ENCODE peak calls at places on chromosomes 6 and 20, in four cellular contexts. One of them, this sample, is unnamed.

GRCh38 chr20:51481311-51481997 is 61.1 kb downstream of the NFATC2 start:
- DNase-seq in PC-3: no peak
- DNase-seq in D341Med: no peak
- DNase-seq in stomach: no peak
- DNase-seq in this sample: no peak

GRCh38 chr20:38676576-38676975 is 47.7 kb upstream of the SLC32A1 start:
- DNase-seq in PC-3: no peak
- DNase-seq in D341Med: no peak
- DNase-seq in stomach: no peak
- DNase-seq in this sample: no peak

GRCh38 chr20:58286729-58287128 is 22.8 kb upstream of the RAB22A start:
- DNase-seq in PC-3: no peak
- DNase-seq in D341Med: no peak
- DNase-seq in stomach: no peak
- DNase-seq in this sample: no peak

GRCh38 chr6:135221042-135221441 is 39.9 kb downstream of the MYB start:
- DNase-seq in PC-3: no peak
- DNase-seq in D341Med: no peak
- DNase-seq in stomach: no peak
- DNase-seq in this sample: no peak

GRCh38 chr6:17138033-17138432 is 36.2 kb downstream of the STMND1 start:
- DNase-seq in PC-3: no peak
- DNase-seq in D341Med: no peak
- DNase-seq in stomach: no peak
- DNase-seq in this sample: no peak

GRCh38 chr6:5501837-5502236 is 240.5 kb downstream of the FARS2 start:
- DNase-seq in PC-3: no peak
- DNase-seq in D341Med: no peak
- DNase-seq in stomach: no peak
- DNase-seq in this sample: no peak

GRCh38 chr20:58481541-58482021 is 33.6 kb downstream of the APCDD1L start:
- DNase-seq in PC-3: peak; percentile 86
- DNase-seq in D341Med: peak; percentile 91
- DNase-seq in stomach: peak; percentile 42
- DNase-seq in this sample: peak; percentile 29

GRCh38 chr6:138593100-138593877 is 94.0 kb upstream of the NHSL1 start:
- DNase-seq in PC-3: peak; percentile 87
- DNase-seq in D341Med: no peak
- DNase-seq in stomach: peak; percentile 30
- DNase-seq in this sample: peak; percentile 93

GRCh38 chr6:16521528-16521927 is 239.7 kb downstream of the ATXN1 start:
- DNase-seq in PC-3: no peak
- DNase-seq in D341Med: no peak
- DNase-seq in stomach: no peak
- DNase-seq in this sample: no peak

GRCh38 chr20:64168381-64169088 is 4.3 kb downstream of the MYT1 start:
- DNase-seq in PC-3: no peak
- DNase-seq in D341Med: peak; percentile 73
- DNase-seq in stomach: no peak
- DNase-seq in this sample: no peak

GRCh38 chr6:7402746-7403145 is 13.1 kb downstream of the RIOK1 start:
- DNase-seq in PC-3: no peak
- DNase-seq in D341Med: no peak
- DNase-seq in stomach: no peak
- DNase-seq in this sample: no peak

GRCh38 chr6:44177691-44178423 is 19.2 kb downstream of the CAPN11 start:
- DNase-seq in PC-3: no peak
- DNase-seq in D341Med: no peak
- DNase-seq in stomach: no peak
- DNase-seq in this sample: peak; percentile 56

GRCh38 chr20:38877483-38877882 is 48.7 kb upstream of the FAM83D start:
- DNase-seq in PC-3: no peak
- DNase-seq in D341Med: no peak
- DNase-seq in stomach: no peak
- DNase-seq in this sample: no peak

GRCh38 chr6:109939654-109940053 is 38.5 kb upstream of the GPR6 start:
- DNase-seq in PC-3: peak; percentile 60
- DNase-seq in D341Med: no peak
- DNase-seq in stomach: no peak
- DNase-seq in this sample: peak; percentile 17

GRCh38 chr20:48197034-48197433 is 411.8 kb upstream of the SULF2 start:
- DNase-seq in PC-3: no peak
- DNase-seq in D341Med: peak; percentile 50
- DNase-seq in stomach: no peak
- DNase-seq in this sample: no peak

GRCh38 chr20:51354769-51355319 is 187.7 kb downstream of the NFATC2 start:
- DNase-seq in PC-3: peak; percentile 98
- DNase-seq in D341Med: no peak
- DNase-seq in stomach: no peak
- DNase-seq in this sample: no peak

GRCh38 chr20:39822667-39823066 is 860.5 kb downstream of the DHX35 start:
- DNase-seq in PC-3: no peak
- DNase-seq in D341Med: no peak
- DNase-seq in stomach: no peak
- DNase-seq in this sample: peak; percentile 46

GRCh38 chr6:35061651-35062410 is 79.3 kb downstream of the TCP11 start:
- DNase-seq in PC-3: no peak
- DNase-seq in D341Med: no peak
- DNase-seq in stomach: no peak
- DNase-seq in this sample: no peak

GRCh38 chr6:80974579-80974978 is 777.9 kb downstream of the TENT5A start:
- DNase-seq in PC-3: no peak
- DNase-seq in D341Med: no peak
- DNase-seq in stomach: no peak
- DNase-seq in this sample: no peak

GRCh38 chr6:170385506-170385905 is 78.9 kb downstream of the FAM120B start:
- DNase-seq in PC-3: no peak
- DNase-seq in D341Med: no peak
- DNase-seq in stomach: no peak
- DNase-seq in this sample: no peak

GRCh38 chr6:169884158-169884557 is 132.7 kb downstream of the ERMARD start:
- DNase-seq in PC-3: no peak
- DNase-seq in D341Med: no peak
- DNase-seq in stomach: no peak
- DNase-seq in this sample: no peak

GRCh38 chr20:44342240-44342639 is 5.4 kb downstream of the R3HDML start:
- DNase-seq in PC-3: no peak
- DNase-seq in D341Med: no peak
- DNase-seq in stomach: no peak
- DNase-seq in this sample: no peak

GRCh38 chr6:28488916-28489365 is 26.7 kb downstream of the GPX6 start:
- DNase-seq in PC-3: peak; percentile 69
- DNase-seq in D341Med: no peak
- DNase-seq in stomach: no peak
- DNase-seq in this sample: peak; percentile 46

GRCh38 chr20:63431944-63432343 is 40.5 kb downstream of the KCNQ2 start:
- DNase-seq in PC-3: peak; percentile 8
- DNase-seq in D341Med: no peak
- DNase-seq in stomach: no peak
- DNase-seq in this sample: no peak

GRCh38 chr6:147099974-147100373 is 104.2 kb upstream of the STXBP5 start:
- DNase-seq in PC-3: no peak
- DNase-seq in D341Med: no peak
- DNase-seq in stomach: no peak
- DNase-seq in this sample: peak; percentile 6

GRCh38 chr6:164692772-164693171 is 616.6 kb downstream of the C6orf118 start:
- DNase-seq in PC-3: no peak
- DNase-seq in D341Med: no peak
- DNase-seq in stomach: no peak
- DNase-seq in this sample: no peak

GRCh38 chr6:6588924-6589696 is 590 bp downstream of the LY86 start:
- DNase-seq in PC-3: no peak
- DNase-seq in D341Med: no peak
- DNase-seq in stomach: no peak
- DNase-seq in this sample: no peak

GRCh38 chr6:25697537-25698340 is 45.7 kb downstream of the SCGN start:
- DNase-seq in PC-3: peak; percentile 7
- DNase-seq in D341Med: no peak
- DNase-seq in stomach: no peak
- DNase-seq in this sample: peak; percentile 41

GRCh38 chr20:19750907-19751636 is 7.0 kb upstream of the RIN2 start:
- DNase-seq in PC-3: no peak
- DNase-seq in D341Med: no peak
- DNase-seq in stomach: no peak
- DNase-seq in this sample: no peak

GRCh38 chr20:17662333-17663039 is 19.6 kb downstream of the RRBP1 start:
- DNase-seq in PC-3: no peak
- DNase-seq in D341Med: no peak
- DNase-seq in stomach: no peak
- DNase-seq in this sample: no peak

GRCh38 chr20:59962155-59962554 is 3.9 kb downstream of the CDH26 start:
- DNase-seq in PC-3: no peak
- DNase-seq in D341Med: no peak
- DNase-seq in stomach: no peak
- DNase-seq in this sample: no peak

GRCh38 chr20:61845276-61845675 is 220.4 kb downstream of the TAF4 start:
- DNase-seq in PC-3: no peak
- DNase-seq in D341Med: no peak
- DNase-seq in stomach: no peak
- DNase-seq in this sample: no peak

GRCh38 chr6:21953831-21954801 is 342.7 kb downstream of the PRL start:
- DNase-seq in PC-3: peak; percentile 23
- DNase-seq in D341Med: peak; percentile 46
- DNase-seq in stomach: no peak
- DNase-seq in this sample: peak; percentile 9

GRCh38 chr6:170367241-170367640 is 60.7 kb downstream of the FAM120B start:
- DNase-seq in PC-3: no peak
- DNase-seq in D341Med: no peak
- DNase-seq in stomach: no peak
- DNase-seq in this sample: no peak

GRCh38 chr6:36758516-36759176 is 61.0 kb downstream of the RAB44 start:
- DNase-seq in PC-3: no peak
- DNase-seq in D341Med: no peak
- DNase-seq in stomach: peak; percentile 41
- DNase-seq in this sample: no peak

GRCh38 chr6:118892248-118893094 is 1.5 kb upstream of the ASF1A start:
- DNase-seq in PC-3: peak; percentile 18
- DNase-seq in D341Med: no peak
- DNase-seq in stomach: no peak
- DNase-seq in this sample: no peak

GRCh38 chr20:32970973-32971300 is 33.3 kb downstream of the SUN5 start:
- DNase-seq in PC-3: no peak
- DNase-seq in D341Med: peak; percentile 17
- DNase-seq in stomach: no peak
- DNase-seq in this sample: no peak

GRCh38 chr20:37526238-37526838 is 1.3 kb downstream of the BLCAP start:
- DNase-seq in PC-3: peak; percentile 67
- DNase-seq in D341Med: peak; percentile 51
- DNase-seq in stomach: no peak
- DNase-seq in this sample: peak; percentile 90